ENCODE peak calls at places on chromosomes 1 and 21, in seven cellular contexts. P is neuronal stem cell, G is IMR-90, D is mesendoderm, W is H9, O is H1, Y is trophoblast cell. X is an unnamed sample.

GRCh38 chr1:172628416-172628815 is 30.5 kb upstream of the FASLG start:
- DNase-seq in D (no peak), P (no peak), O (no peak), G (peak; percentile 79), Y (no peak), W (no peak), X (peak; percentile 18)

GRCh38 chr21:31374430-31374829 is 30.4 kb upstream of the TIAM1 start:
- DNase-seq in O (peak; percentile 37), P (no peak), W (no peak), G (no peak), Y (no peak), D (peak; percentile 69), X (no peak)

GRCh38 chr1:8423702-8424538 is 106.0 kb downstream of the SLC45A1 start:
- DNase-seq in P (peak; percentile 75), W (peak; percentile 84), D (peak; percentile 94), Y (peak; percentile 59), O (peak; percentile 87), G (peak; percentile 65), X (peak; percentile 73)

GRCh38 chr21:33155457-33155856 is 74.3 kb upstream of the IFNAR2 start:
- DNase-seq in Y (peak; percentile 82), O (no peak), P (no peak), W (no peak), G (no peak), D (no peak), X (no peak)

GRCh38 chr1:92425617-92426016 is 61.1 kb downstream of the GFI1 start:
- DNase-seq in W (no peak), G (no peak), P (no peak), D (no peak), Y (no peak), O (no peak), X (no peak)

GRCh38 chr1:245085508-245086095 is 69.2 kb upstream of the KIF26B start:
- DNase-seq in G (peak; percentile 97), O (no peak), P (no peak), D (no peak), Y (peak; percentile 90), W (no peak), X (peak; percentile 96)

GRCh38 chr1:56627636-56628039 is 17.5 kb upstream of the PRKAA2 start:
- DNase-seq in Y (no peak), W (no peak), D (peak; percentile 33), O (no peak), G (peak; percentile 70), P (no peak), X (peak; percentile 86)

GRCh38 chr1:53413175-53414001 is 45.8 kb upstream of the DMRTB1 start:
- DNase-seq in O (peak; percentile 35), Y (no peak), P (no peak), W (no peak), D (peak; percentile 55), G (peak; percentile 89), X (peak; percentile 90)

GRCh38 chr1:28173151-28173979 is 3.1 kb downstream of the PTAFR start:
- DNase-seq in O (no peak), Y (no peak), G (peak; percentile 34), W (no peak), P (no peak), D (peak; percentile 64), X (peak; percentile 58)

GRCh38 chr1:179372160-179372559 is 6.4 kb downstream of the AXDND1 start:
- DNase-seq in O (no peak), G (no peak), W (no peak), P (no peak), Y (no peak), D (no peak), X (no peak)

GRCh38 chr1:91741301-91741700 is 144.7 kb downstream of the TGFBR3 start:
- DNase-seq in W (no peak), D (peak; percentile 37), O (no peak), G (peak; percentile 65), P (no peak), Y (no peak), X (no peak)

GRCh38 chr21:33543505-33544129 is 779 bp downstream of the SON start:
- DNase-seq in D (no peak), G (no peak), Y (peak; percentile 57), O (no peak), W (peak; percentile 66), P (no peak), X (no peak)

GRCh38 chr1:60227581-60228252 is 154.1 kb upstream of the C1orf87 start:
- DNase-seq in O (no peak), D (no peak), Y (no peak), G (peak; percentile 0), P (no peak), W (no peak), X (peak; percentile 8)

GRCh38 chr1:20345419-20345818 is 54.7 kb downstream of the VWA5B1 start:
- DNase-seq in D (no peak), G (no peak), W (no peak), O (no peak), Y (no peak), P (no peak), X (no peak)

GRCh38 chr1:159752135-159752580 is 28.6 kb upstream of the DUSP23 start:
- DNase-seq in D (no peak), O (no peak), Y (peak; percentile 99), W (no peak), P (no peak), G (peak; percentile 4), X (no peak)

GRCh38 chr1:34474566-34474965 is 280.3 kb upstream of the GJB5 start:
- DNase-seq in W (no peak), G (no peak), O (no peak), P (no peak), D (no peak), Y (no peak), X (no peak)

GRCh38 chr1:47724427-47724999 is 272.7 kb downstream of the TRABD2B start:
- DNase-seq in Y (no peak), D (no peak), P (no peak), W (no peak), G (no peak), O (peak; percentile 51), X (no peak)

GRCh38 chr1:150352883-150353282 is 11.1 kb upstream of the RPRD2 start:
- DNase-seq in O (peak; percentile 4), Y (no peak), D (no peak), G (no peak), P (no peak), W (no peak), X (no peak)

GRCh38 chr1:228104526-228105251 is 1.6 kb upstream of the C1orf35 start:
- DNase-seq in G (no peak), O (no peak), W (peak; percentile 22), D (no peak), Y (no peak), P (no peak), X (no peak)

GRCh38 chr1:235742914-235743599 is 93.5 kb upstream of the GNG4 start:
- DNase-seq in Y (no peak), P (no peak), O (no peak), W (no peak), D (peak; percentile 31), G (no peak), X (no peak)

GRCh38 chr1:19040010-19040680 is 83.7 kb upstream of the IFFO2 start:
- DNase-seq in Y (no peak), D (no peak), O (no peak), P (no peak), W (no peak), G (no peak), X (no peak)

GRCh38 chr1:62725255-62725654 is 37.1 kb upstream of the DOCK7 start:
- DNase-seq in Y (peak; percentile 20), D (no peak), O (no peak), P (no peak), W (no peak), G (peak; percentile 94), X (no peak)

GRCh38 chr1:24946861-24947658 is 17.0 kb upstream of the RUNX3 start:
- DNase-seq in D (no peak), Y (no peak), O (no peak), G (peak; percentile 53), P (no peak), W (no peak), X (peak; percentile 36)

GRCh38 chr1:234658143-234658542 is 48.2 kb upstream of the IRF2BP2 start:
- DNase-seq in P (no peak), W (no peak), G (peak; percentile 73), O (no peak), Y (peak; percentile 94), D (peak; percentile 74), X (peak; percentile 50)

GRCh38 chr1:41622402-41622801 is 137.9 kb upstream of the EDN2 start:
- DNase-seq in W (no peak), Y (peak; percentile 95), P (no peak), D (no peak), O (no peak), G (peak; percentile 64), X (peak; percentile 46)
- H3K27ac ChIP-seq in W (no peak overlapping the region), Y (no peak overlapping the region), P (no peak overlapping the region), D (no peak overlapping the region), O (no peak overlapping the region), G (no peak overlapping the region), X (no peak overlapping the region)

GRCh38 chr21:14585122-14585521 is 39.0 kb upstream of the SAMSN1 start:
- DNase-seq in O (no peak), W (no peak), P (no peak), Y (no peak), G (no peak), D (no peak), X (no peak)

GRCh38 chr21:14584357-14585095 is 38.4 kb upstream of the SAMSN1 start:
- DNase-seq in Y (no peak), O (no peak), P (no peak), D (no peak), G (no peak), W (no peak), X (no peak)

GRCh38 chr21:14583629-14584251 is 37.6 kb upstream of the SAMSN1 start:
- DNase-seq in W (no peak), O (no peak), Y (no peak), P (no peak), G (no peak), D (no peak), X (no peak)

GRCh38 chr21:14582934-14583628 is 37.0 kb upstream of the SAMSN1 start:
- DNase-seq in G (no peak), P (no peak), O (no peak), D (no peak), W (no peak), Y (peak; percentile 53), X (no peak)

GRCh38 chr21:14581902-14582457 is 35.9 kb upstream of the SAMSN1 start:
- DNase-seq in D (peak; percentile 13), P (no peak), G (no peak), O (no peak), Y (peak; percentile 58), W (no peak), X (peak; percentile 13)
- H3K23ac ChIP-seq in D (no peak overlapping the region), P (no peak overlapping the region), G (no peak overlapping the region), O (no peak overlapping the region), Y (no peak overlapping the region), W (no peak overlapping the region), X (no peak overlapping the region)

GRCh38 chr1:5093042-5093441 is 438.6 kb downstream of the AJAP1 start:
- DNase-seq in O (no peak), P (no peak), G (no peak), Y (no peak), W (no peak), D (peak; percentile 2), X (no peak)

GRCh38 chr1:5099558-5099957 is 445.1 kb downstream of the AJAP1 start:
- DNase-seq in Y (no peak), W (peak; percentile 72), D (peak; percentile 75), O (no peak), G (no peak), P (no peak), X (no peak)

GRCh38 chr1:5099018-5099417 is 444.6 kb downstream of the AJAP1 start:
- DNase-seq in Y (no peak), W (no peak), O (no peak), D (no peak), G (no peak), P (peak; percentile 58), X (no peak)
- H4K8ac ChIP-seq in Y (no peak overlapping the region), W (no peak overlapping the region), O (no peak overlapping the region), D (no peak overlapping the region), G (no peak overlapping the region), P (no peak overlapping the region), X (no peak overlapping the region)

GRCh38 chr1:232522189-232522588 is 107.7 kb downstream of the SIPA1L2 start:
- DNase-seq in G (no peak), P (no peak), D (no peak), Y (no peak), W (no peak), O (no peak), X (no peak)
- H3K27ac ChIP-seq in G (no peak overlapping the region), P (no peak overlapping the region), D (no peak overlapping the region), Y (no peak overlapping the region), W (no peak overlapping the region), O (no peak overlapping the region), X (no peak overlapping the region)